ENCODE peak calls at places on chromosomes 4 and X, in five cellular contexts. N is adipocyte, V is NCI-H345, F is RCC 7860, Y is NCI-H69. Q is an unnamed sample.

GRCh38 chr4:158678767-158679166 is 6.7 kb downstream of the ETFDH start:
- DNase-seq in N (no peak), V (no peak), Y (no peak), F (no peak), Q (no peak)

GRCh38 chr4:37641352-37641751 is 44.8 kb downstream of the RELL1 start:
- DNase-seq in F (no peak), V (no peak), Y (peak), N (no peak), Q (no peak)

GRCh38 chr4:109574931-109575804 is 15.1 kb downstream of the MCUB start:
- DNase-seq in V (no peak), N (no peak), Y (peak), F (no peak), Q (no peak)

GRCh38 chrX:109347618-109348017 is 134.3 kb downstream of the GUCY2F start:
- DNase-seq in F (no peak), V (no peak), Y (no peak), N (peak), Q (peak)

GRCh38 chr4:122716825-122717448 is 15.6 kb upstream of the BBS12 start:
- DNase-seq in N (peak), V (peak), Y (peak), F (peak), Q (peak)

GRCh38 chrX:48030237-48030636 is 23.4 kb downstream of the SPACA5 start:
- DNase-seq in F (no peak), N (no peak), Y (no peak), V (no peak), Q (no peak)

GRCh38 chr4:154720618-154721267 is 23.1 kb upstream of the LRAT start:
- DNase-seq in Y (no peak), N (no peak), V (no peak), F (no peak), Q (no peak)

GRCh38 chrX:40011483-40012038 is 86.2 kb downstream of the BCOR start:
- DNase-seq in F (no peak), Y (no peak), V (no peak), N (no peak), Q (no peak)

GRCh38 chr4:1471443-1472147 is 65.4 kb upstream of the NKX1-1 start:
- DNase-seq in F (no peak), Y (peak), N (no peak), V (peak), Q (no peak)

GRCh38 chr4:54659213-54660144 is 1.7 kb downstream of the KIT start:
- DNase-seq in Y (peak), V (peak), F (no peak), N (peak), Q (peak)

GRCh38 chrX:85499400-85499799 is 119.9 kb upstream of the POF1B start:
- DNase-seq in V (no peak), N (no peak), F (no peak), Y (no peak), Q (no peak)

GRCh38 chrX:74505437-74505836 is 84.1 kb downstream of the SLC16A2 start:
- DNase-seq in F (no peak), N (no peak), V (peak), Y (peak), Q (no peak)